ENCODE peak calls at places on chromosomes 16 and 17, in seven cellular contexts. J, K, Q, G, C, P and Y are unnamed samples.

GRCh38 chr17:5619088-5619740 is 34.9 kb upstream of the NLRP1 start:
- DNase-seq in P (no peak), G (no peak), K (no peak), Q (no peak), C (no peak), J (no peak), Y (no peak)

GRCh38 chr16:7013990-7014389 is 318.7 kb upstream of the RBFOX1 start:
- DNase-seq in C (no peak), G (no peak), Q (no peak), K (no peak), P (no peak), J (peak; percentile 5), Y (no peak)

GRCh38 chr17:80224098-80224497 is 3.9 kb downstream of the SLC26A11 start:
- DNase-seq in J (no peak), G (no peak), P (no peak), C (no peak), K (no peak), Q (no peak), Y (no peak)

GRCh38 chr16:29985271-29985811 is 10.1 kb downstream of the HIRIP3 start:
- DNase-seq in P (no peak), Q (no peak), G (no peak), C (no peak), J (no peak), K (no peak), Y (no peak)

GRCh38 chr17:21239680-21240374 is 13.4 kb downstream of the NATD1 start:
- DNase-seq in J (peak; percentile 58), P (no peak), Q (no peak), C (no peak), K (no peak), G (no peak), Y (peak; percentile 43)

GRCh38 chr17:7650509-7651096 is at the start of gene ATP1B2:
- DNase-seq in C (peak; percentile 82), P (peak; percentile 79), K (peak; percentile 77), J (peak; percentile 47), G (peak; percentile 59), Q (peak; percentile 72), Y (peak; percentile 95)

GRCh38 chr17:76046064-76046463 is 19.0 kb upstream of the EVPL start:
- DNase-seq in K (no peak), Q (no peak), G (no peak), C (no peak), P (no peak), J (no peak), Y (no peak)

GRCh38 chr16:4699030-4699556 is 5.7 kb downstream of the NUDT16L1 start:
- DNase-seq in J (no peak), G (no peak), Q (no peak), C (no peak), P (no peak), K (no peak), Y (no peak)

GRCh38 chr17:37276475-37276874 is 99.3 kb upstream of the C17orf78 start:
- DNase-seq in J (peak; percentile 80), Q (no peak), K (no peak), G (no peak), C (no peak), P (no peak), Y (no peak)

GRCh38 chr17:82228278-82228841 is 482 bp upstream of the SLC16A3 start:
- DNase-seq in Q (peak; percentile 63), J (no peak), G (no peak), P (peak; percentile 28), C (peak; percentile 60), K (peak; percentile 68), Y (no peak)

GRCh38 chr16:11079657-11080187 is 135.4 kb downstream of the CLEC16A start:
- DNase-seq in Q (no peak), J (peak; percentile 36), C (no peak), P (no peak), K (peak; percentile 19), G (no peak), Y (no peak)

GRCh38 chr17:31733326-31733725 is 125.7 kb downstream of the COPRS start:
- DNase-seq in Q (no peak), J (no peak), P (no peak), K (no peak), C (no peak), G (no peak), Y (no peak)

GRCh38 chr16:85302848-85303353 is 190.6 kb upstream of the CIBAR2 start:
- DNase-seq in G (no peak), P (no peak), J (no peak), Q (no peak), K (no peak), C (no peak), Y (no peak)

GRCh38 chr16:86507173-86508027 is 2.9 kb upstream of the FOXF1 start:
- DNase-seq in Q (no peak), K (no peak), C (no peak), P (no peak), G (no peak), J (no peak), Y (no peak)

GRCh38 chr17:83186226-83186625 is 106.8 kb downstream of the METRNL start:
- DNase-seq in G (no peak), C (no peak), K (no peak), P (no peak), J (no peak), Q (no peak), Y (no peak)

GRCh38 chr17:40059729-40060475 is 2.9 kb upstream of the THRA start:
- DNase-seq in P (no peak), Q (no peak), C (no peak), G (no peak), J (no peak), K (no peak), Y (no peak)

GRCh38 chr16:77918792-77919707 is 103.3 kb upstream of the CLEC3A start:
- DNase-seq in J (no peak), P (peak; percentile 23), C (no peak), K (no peak), G (no peak), Q (no peak), Y (no peak)

GRCh38 chr17:58822148-58823050 is 66.7 kb downstream of the PPM1E start:
- DNase-seq in P (no peak), G (no peak), Q (no peak), J (no peak), C (peak; percentile 83), K (no peak), Y (peak; percentile 68)

GRCh38 chr16:53091508-53092211 is 36.9 kb downstream of the CHD9 start:
- DNase-seq in C (peak; percentile 83), P (peak; percentile 28), Q (no peak), K (peak; percentile 83), J (no peak), G (peak; percentile 76), Y (no peak)

GRCh38 chr17:49024523-49024922 is 27.3 kb downstream of the IGF2BP1 start:
- DNase-seq in J (no peak), Q (no peak), C (no peak), K (no peak), G (no peak), P (no peak), Y (no peak)

DNA sequence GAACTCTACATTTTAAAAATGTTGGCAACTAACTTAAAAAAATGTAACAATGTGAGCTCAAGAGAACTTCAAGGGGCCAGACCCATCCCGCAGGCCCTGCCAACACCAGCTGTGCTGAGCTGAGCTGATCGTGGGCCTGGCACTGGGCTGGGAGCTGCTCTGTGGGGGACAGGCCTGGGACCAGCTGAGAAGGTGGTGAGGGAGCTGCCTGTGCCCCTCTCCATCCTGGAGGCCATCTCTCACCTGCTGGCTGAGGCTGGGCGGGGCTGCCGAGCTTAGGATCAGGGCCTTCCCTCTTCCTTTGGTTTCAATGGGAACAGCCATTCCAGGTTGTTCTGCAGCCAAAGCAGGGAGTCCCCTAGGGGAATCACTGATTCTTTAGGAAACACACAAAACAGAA is 58.2 kb downstream of the IL21R start:
- DNase-seq in G (no peak), Q (no peak), P (no peak), J (no peak), K (no peak), C (no peak), Y (no peak)
- H3K4me1 ChIP-seq in G (no peaks in the 10 kb centered on the region), Q (peaks cover 78% of the 10 kb centered on the region), P (peaks cover 3% of the 10 kb centered on the region), J (no peaks in the 10 kb centered on the region), K (peaks cover 8% of the 10 kb centered on the region), C (peaks cover 18% of the 10 kb centered on the region), Y (no peaks in the 10 kb centered on the region)

GRCh38 chr16:88526906-88527185 is 43.4 kb upstream of the ZC3H18 start:
- DNase-seq in C (no peak), G (no peak), P (no peak), K (peak; percentile 25), J (no peak), Q (no peak), Y (no peak)
- H3K9me3 ChIP-seq in C (no peaks in the 10 kb centered on the region), G (no peaks in the 10 kb centered on the region), P (no peaks in the 10 kb centered on the region), K (no peaks in the 10 kb centered on the region), J (no peaks in the 10 kb centered on the region), Q (no peaks in the 10 kb centered on the region), Y (no peaks in the 10 kb centered on the region)

GRCh38 chr17:77667478-77667877 is 291.0 kb upstream of the TNRC6C start:
- DNase-seq in J (no peak), C (no peak), K (no peak), G (no peak), Q (no peak), P (no peak), Y (no peak)
- H3K4me1 ChIP-seq in J (no peaks in the 10 kb centered on the region), C (no peaks in the 10 kb centered on the region), K (no peaks in the 10 kb centered on the region), G (no peaks in the 10 kb centered on the region), Q (peaks cover 45% of the 10 kb centered on the region), P (no peaks in the 10 kb centered on the region), Y (no peaks in the 10 kb centered on the region)

GRCh38 chr16:35724551-35724950 is 2265.1 kb downstream of the TP53TG3F start:
- DNase-seq in J (no peak), K (no peak), P (no peak), C (no peak), Q (no peak), G (no peak), Y (no peak)
- H3K9me3 ChIP-seq in J (no peaks in the 10 kb centered on the region), K (peaks cover 29% of the 10 kb centered on the region), P (no peaks in the 10 kb centered on the region), C (no peaks in the 10 kb centered on the region), Q (peaks cover 9% of the 10 kb centered on the region), G (peaks cover 33% of the 10 kb centered on the region), Y (no peaks in the 10 kb centered on the region)